ENCODE peak calls at places on chromosomes 12 and 14, in four cellular contexts. V is HepG2, K is K562, C is HCT116. O is an unnamed sample.

GRCh38 chr12:79690606-79691298 is at the start of gene PAWR:
- DNase-seq in C (peak), V (peak), K (no peak), O (no peak)

GRCh38 chr12:118064608-118065007 is 3.6 kb upstream of the WSB2 start:
- DNase-seq in V (no peak), K (peak), C (no peak), O (no peak)

GRCh38 chr14:36176524-36176923 is at the start of gene PTCSC3:
- DNase-seq in V (no peak), K (no peak), C (no peak), O (no peak)

GRCh38 chr12:89669197-89669596 is 39.4 kb downstream of the ATP2B1 start:
- DNase-seq in V (no peak), K (no peak), C (no peak), O (no peak)

GRCh38 chr14:96224480-96225096 is 19.9 kb downstream of the BDKRB2 start:
- DNase-seq in K (no peak), C (no peak), V (no peak), O (no peak)

GRCh38 chr12:65556676-65557424 is 267.4 kb upstream of the HMGA2 start:
- DNase-seq in K (peak), V (peak), C (peak), O (no peak)

GRCh38 chr12:80829767-80830166 is 108.0 kb downstream of the LIN7A start:
- DNase-seq in C (no peak), V (no peak), K (no peak), O (no peak)

GRCh38 chr14:91363776-91364523 is 53.7 kb downstream of the CCDC88C start:
- DNase-seq in K (no peak), V (no peak), C (no peak), O (no peak)

GRCh38 chr12:113106361-113106760 is 29.2 kb downstream of the RASAL1 start:
- DNase-seq in V (no peak), K (no peak), C (no peak), O (no peak)

GRCh38 chr12:51390457-51391046 is 654 bp downstream of the GALNT6 start:
- DNase-seq in C (no peak), V (no peak), K (no peak), O (no peak)

GRCh38 chr12:131829351-131829794 is 1.2 kb downstream of the MMP17 start:
- DNase-seq in V (no peak), K (peak), C (no peak), O (no peak)

GRCh38 chr14:91899213-91899612 is 31.9 kb upstream of the TC2N start:
- DNase-seq in V (no peak), C (no peak), K (no peak), O (no peak)

GRCh38 chr14:86404425-86404824 is 874.5 kb downstream of the FLRT2 start:
- DNase-seq in C (no peak), K (no peak), V (peak), O (no peak)

GRCh38 chr12:21418403-21418802 is 19.1 kb upstream of the PYROXD1 start:
- DNase-seq in K (peak), C (no peak), V (no peak), O (no peak)

GRCh38 chr12:22729898-22730443 is 105.0 kb downstream of the ETNK1 start:
- DNase-seq in K (no peak), V (no peak), C (no peak), O (no peak)

DNA sequence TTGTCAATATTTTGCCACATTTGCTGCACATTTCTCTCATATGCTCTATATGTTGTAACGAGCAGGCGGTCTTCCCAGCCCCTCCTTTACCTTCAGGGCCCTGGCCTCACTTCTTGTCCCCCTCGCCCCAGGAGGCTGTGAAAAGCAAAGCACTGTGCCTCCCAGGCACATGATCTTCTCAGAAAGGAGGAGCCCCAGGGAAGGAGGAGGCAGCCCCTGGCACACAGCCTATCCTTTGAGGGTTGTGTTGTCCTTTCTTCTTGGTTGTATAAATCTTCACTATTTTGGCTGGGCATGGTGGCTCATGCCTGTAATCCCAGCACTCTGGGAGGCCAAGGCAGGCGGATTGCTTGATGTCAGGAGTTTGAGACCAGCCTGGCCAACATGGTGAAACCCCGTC is 77.0 kb downstream of the PPP2R5C start:
- DNase-seq in K (no peak), V (no peak), C (no peak), O (no peak)
- TF ChIP-seq TCF7L2 in K (no peak), V (no peak), C (no peak), O (no peak)

DNA sequence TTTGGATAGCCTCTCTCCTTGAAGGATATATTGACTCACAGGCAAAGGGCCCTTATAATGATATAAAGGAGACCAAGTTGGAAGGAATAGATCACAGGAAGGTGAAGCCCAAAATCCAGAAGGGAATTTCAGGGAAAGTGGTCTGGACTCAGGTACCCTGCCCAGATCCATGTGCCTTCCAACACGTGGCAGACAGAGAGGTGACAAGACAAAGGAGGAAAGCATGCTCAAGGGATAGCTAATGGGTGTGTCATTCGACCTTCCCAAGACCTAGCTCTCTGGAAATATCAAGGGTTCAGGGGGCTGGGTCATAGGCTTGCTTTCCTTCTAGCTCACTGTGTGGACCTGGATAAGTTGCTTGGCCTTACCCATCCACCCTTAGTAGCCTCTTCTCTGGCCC is 214.3 kb downstream of the ZFP36L1 start:
- DNase-seq in C (no peak), K (no peak), V (no peak), O (no peak)
- TF ChIP-seq SIN3A in C (no peak), K (no peak), V (no peak), O (no peak)

DNA sequence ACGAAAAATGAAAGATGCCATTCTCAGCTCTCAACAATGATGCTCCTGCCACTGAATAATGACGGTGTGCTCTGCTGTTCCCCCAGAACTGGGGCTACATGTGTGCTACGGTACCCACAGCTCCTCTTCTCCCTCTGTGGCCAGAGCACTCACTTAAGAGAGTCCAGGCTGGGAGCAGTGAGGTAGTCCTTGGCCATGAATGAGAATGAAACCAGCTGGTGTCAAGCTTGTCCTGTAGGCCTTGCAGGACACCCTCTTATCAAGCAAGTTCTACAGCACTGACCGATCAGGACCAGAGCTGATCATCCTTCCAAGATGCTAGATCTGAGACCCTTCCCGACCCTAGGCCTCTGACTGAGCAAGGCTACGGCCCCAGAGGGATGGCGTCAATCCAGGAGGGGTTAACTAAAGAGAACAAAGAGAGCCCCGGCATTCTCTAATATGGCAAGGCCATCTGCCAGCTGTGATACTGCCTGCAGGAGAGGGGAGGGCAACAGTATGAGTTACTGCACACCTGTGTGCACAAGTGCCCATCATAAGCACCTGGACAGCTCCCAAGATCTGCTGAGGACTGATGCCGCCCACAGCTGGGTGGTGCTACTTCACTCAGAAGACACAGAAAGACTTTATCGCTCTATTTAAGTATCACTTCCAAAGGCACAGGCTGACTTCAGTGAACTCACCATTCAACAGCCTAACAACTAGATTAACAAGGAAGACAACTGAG is 30.5 kb downstream of the APPL2 start:
- DNase-seq in C (no peak), K (no peak), V (no peak), O (no peak)
- TF ChIP-seq REST in C (peak), K (no peak), V (no peak), O (no peak)

GRCh38 chr14:59190372-59190771 is 1.9 kb downstream of the DAAM1 start:
- DNase-seq in V (peak), K (peak), C (no peak), O (no peak)
- TF ChIP-seq TCF7L2 in V (no peak), K (no peak), C (no peak), O (no peak)

O was measured in Panc1.